ENCODE peak calls at places on chromosomes 6 and 20, in six cellular contexts. A, E, U, M, G and H are unnamed samples.

GRCh38 chr6:26157150-26157837 is 70.1 kb downstream of the HFE start:
- DNase-seq in A (peak; percentile 64), E (peak; percentile 30), U (no peak), M (peak; percentile 50), G (no peak), H (peak; percentile 60)

GRCh38 chr20:44750081-44750805 is 4.6 kb downstream of the KCNK15 start:
- DNase-seq in A (no peak), E (no peak), U (no peak), M (no peak), G (no peak), H (peak; percentile 59)

GRCh38 chr20:6703047-6703446 is 64.4 kb upstream of the BMP2 start:
- DNase-seq in A (no peak), E (no peak), U (no peak), M (no peak), G (no peak), H (no peak)

GRCh38 chr6:51029576-51029975 is 210.9 kb downstream of the TFAP2B start:
- DNase-seq in A (no peak), E (no peak), U (no peak), M (no peak), G (no peak), H (no peak)

GRCh38 chr6:88490865-88491264 is 324.7 kb upstream of the CNR1 start:
- DNase-seq in A (no peak), E (no peak), U (no peak), M (no peak), G (no peak), H (no peak)

GRCh38 chr20:17339000-17339399 is 112.2 kb downstream of the PCSK2 start:
- DNase-seq in A (no peak), E (no peak), U (no peak), M (no peak), G (no peak), H (no peak)

GRCh38 chr20:14337400-14338171 is at the start of gene FLRT3:
- DNase-seq in A (peak; percentile 96), E (peak; percentile 84), U (peak; percentile 93), M (peak; percentile 63), G (peak; percentile 70), H (no peak)

GRCh38 chr20:41391587-41392001 is 25.0 kb upstream of the EMILIN3 start:
- DNase-seq in A (no peak), E (no peak), U (no peak), M (no peak), G (no peak), H (no peak)

GRCh38 chr6:161211380-161212035 is 62.4 kb downstream of the AGPAT4 start:
- DNase-seq in A (no peak), E (no peak), U (no peak), M (no peak), G (no peak), H (no peak)

GRCh38 chr20:52200870-52201269 is 9.3 kb upstream of the ZFP64 start:
- DNase-seq in A (peak; percentile 8), E (no peak), U (no peak), M (no peak), G (no peak), H (no peak)

GRCh38 chr20:48716086-48716485 is 111.7 kb downstream of the PREX1 start:
- DNase-seq in A (no peak), E (no peak), U (no peak), M (no peak), G (no peak), H (no peak)

GRCh38 chr20:54897787-54898186 is 422.4 kb downstream of the DOK5 start:
- DNase-seq in A (no peak), E (no peak), U (no peak), M (no peak), G (no peak), H (no peak)

DNA sequence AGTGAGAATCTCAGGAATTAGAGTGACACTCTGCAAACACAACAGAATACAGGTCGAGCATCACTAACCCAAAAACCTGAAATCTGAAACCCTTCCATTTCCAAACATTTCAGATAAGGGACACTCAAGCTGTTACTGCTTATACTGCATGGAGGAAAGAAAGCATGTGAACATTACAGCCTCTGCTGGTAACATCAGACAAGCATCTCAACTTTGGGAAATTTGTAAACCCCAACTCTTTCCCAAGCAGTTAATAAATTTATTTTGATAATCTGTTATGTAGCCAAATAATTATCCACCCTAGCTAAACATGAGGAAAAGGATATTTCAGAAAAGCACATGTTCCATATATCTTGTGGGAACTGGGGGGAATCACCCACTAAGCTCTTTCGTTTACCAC is 121.0 kb downstream of the MAP7 start:
- DNase-seq in A (no peak), E (no peak), U (no peak), M (peak; percentile 28), G (no peak), H (no peak)
- TF ChIP-seq SMC3 in A (no peak), E (no peak), U (no peak), M (no peak), G (no peak), H (no peak)

DNA sequence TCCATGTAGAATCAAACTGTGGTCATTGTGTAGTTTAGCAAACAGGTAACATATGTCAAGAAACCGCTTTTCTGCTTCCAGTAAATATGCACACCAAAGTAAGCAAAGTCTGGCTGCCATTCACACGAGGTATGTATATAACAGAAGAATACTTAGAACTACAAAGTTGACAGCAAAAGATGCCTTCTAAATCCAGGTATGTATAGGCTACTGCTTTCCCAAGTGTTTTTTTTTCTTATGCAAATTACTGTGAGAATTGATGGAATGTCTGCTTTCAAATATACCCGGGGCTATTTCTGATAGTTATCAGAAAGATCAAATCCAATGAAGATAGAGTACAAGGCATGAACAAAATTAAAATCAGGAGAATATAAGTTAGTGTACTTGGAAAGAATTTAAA is 229.2 kb downstream of the HACE1 start:
- DNase-seq in A (no peak), E (no peak), U (no peak), M (no peak), G (no peak), H (no peak)
- TF ChIP-seq SMC3 in A (no peak), E (no peak), U (no peak), M (no peak), G (no peak), H (no peak)

DNA sequence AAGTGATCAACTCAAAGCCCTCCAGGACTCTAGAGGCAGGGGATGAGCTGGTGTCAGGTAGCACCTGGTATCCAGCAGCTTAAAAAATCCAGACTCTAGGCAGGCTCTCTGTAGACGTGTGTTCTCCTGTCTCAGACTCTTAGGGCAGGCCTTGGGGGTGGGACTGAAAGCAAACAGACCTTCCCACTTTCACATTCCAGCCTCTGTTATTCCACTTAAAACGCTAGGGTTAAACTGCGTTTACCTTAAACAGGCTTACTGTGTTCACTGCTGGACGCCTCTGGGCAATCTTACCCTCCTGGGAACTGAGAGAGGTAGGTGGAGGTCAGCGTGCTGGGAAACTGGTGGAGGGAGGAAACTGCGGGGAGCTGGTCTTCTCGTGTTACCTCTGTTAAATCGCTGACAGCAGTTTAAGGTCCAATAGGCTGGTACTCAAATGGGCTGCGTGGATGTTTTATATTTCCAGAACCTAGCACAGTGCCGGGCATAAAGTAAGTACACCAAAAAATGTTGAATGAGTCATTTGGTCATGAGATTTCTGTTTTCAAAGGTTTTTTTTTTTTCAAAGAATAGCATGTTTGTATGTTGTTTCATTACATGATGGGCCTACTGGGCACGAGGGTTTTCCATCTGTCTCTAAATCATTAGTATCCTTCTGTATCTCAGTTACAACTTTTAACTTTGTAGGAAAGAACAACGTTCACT is at the start of gene GCNT2:
- DNase-seq in A (peak; percentile 23), E (peak; percentile 46), U (peak; percentile 92), M (no peak), G (no peak), H (peak; percentile 66)
- TF ChIP-seq SMC3 in A (no peak), E (no peak), U (no peak), M (no peak), G (no peak), H (no peak)

GRCh38 chr6:32982702-32983492 is 14.5 kb downstream of the BRD2 start:
- DNase-seq in A (no peak), E (no peak), U (no peak), M (no peak), G (no peak), H (peak; percentile 25)
- TF ChIP-seq SMC3 in A (no peak), E (no peak), U (no peak), M (no peak), G (no peak), H (no peak)

GRCh38 chr6:101761124-101761601 is 367.7 kb downstream of the GRIK2 start:
- DNase-seq in A (peak; percentile 79), E (no peak), U (no peak), M (no peak), G (no peak), H (no peak)
- TF ChIP-seq SMC3 in A (no peak), E (no peak), U (no peak), M (no peak), G (no peak), H (no peak)

DNA sequence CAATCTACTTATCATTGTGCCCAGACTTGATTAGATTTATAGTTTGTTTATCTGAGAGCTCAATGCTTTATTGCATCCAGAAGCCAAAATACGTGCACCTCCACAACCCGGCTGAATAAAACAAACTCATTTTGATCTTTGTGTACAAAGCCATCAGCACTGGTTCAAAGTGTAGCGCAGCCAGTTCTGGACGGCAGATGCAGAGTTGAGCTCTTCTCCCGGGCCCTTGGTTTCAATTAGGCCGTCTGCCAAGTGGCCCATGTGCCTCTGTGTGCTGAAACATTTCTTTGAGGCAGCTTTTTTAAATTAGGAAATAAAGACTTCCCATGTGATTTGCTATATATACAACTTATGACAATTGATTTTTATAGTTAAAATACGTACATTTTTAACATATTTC is 96.2 kb upstream of the RSPO3 start:
- DNase-seq in A (no peak), E (no peak), U (peak; percentile 76), M (peak; percentile 37), G (no peak), H (no peak)
- TF ChIP-seq SMC3 in A (no peak), E (no peak), U (no peak), M (no peak), G (no peak), H (no peak)

GRCh38 chr6:117590447-117590846 is 11.9 kb downstream of the GOPC start:
- DNase-seq in A (no peak), E (no peak), U (no peak), M (no peak), G (no peak), H (no peak)

GRCh38 chr6:117595099-117595923 is 7.0 kb downstream of the GOPC start:
- DNase-seq in A (no peak), E (no peak), U (no peak), M (no peak), G (no peak), H (peak; percentile 82)

GRCh38 chr6:117592983-117593759 is 9.1 kb downstream of the GOPC start:
- DNase-seq in A (no peak), E (no peak), U (no peak), M (no peak), G (no peak), H (no peak)

GRCh38 chr6:117585647-117586046 is 16.7 kb downstream of the GOPC start:
- DNase-seq in A (no peak), E (no peak), U (no peak), M (no peak), G (no peak), H (no peak)

GRCh38 chr6:117591405-117591804 is 10.9 kb downstream of the GOPC start:
- DNase-seq in A (peak; percentile 43), E (no peak), U (no peak), M (no peak), G (no peak), H (no peak)
- TF ChIP-seq SMC3 in A (no peak), E (no peak), U (no peak), M (no peak), G (no peak), H (no peak)

DNA sequence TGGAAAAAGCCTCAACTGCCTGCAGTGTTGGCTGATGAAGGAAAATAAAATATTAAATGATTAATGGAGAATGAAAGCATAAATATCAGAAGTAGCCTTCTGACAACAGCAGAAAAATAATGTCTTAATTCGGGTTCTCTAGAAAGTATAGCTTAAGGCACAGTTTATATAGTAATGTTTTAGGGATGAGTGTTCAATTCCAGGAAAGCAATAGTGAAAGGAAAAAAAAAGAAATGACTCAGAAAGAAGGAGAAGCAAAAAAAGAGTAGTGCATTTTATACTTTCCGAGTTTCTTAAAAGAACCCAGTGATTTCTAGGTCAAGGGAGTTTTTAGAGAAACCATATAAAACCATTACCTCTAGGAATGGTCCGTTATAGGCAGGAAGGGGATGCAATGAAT is 137.3 kb downstream of the HTR1B start:
- DNase-seq in A (peak; percentile 47), E (no peak), U (no peak), M (no peak), G (no peak), H (no peak)
- TF ChIP-seq SMC3 in A (no peak), E (no peak), U (no peak), M (no peak), G (no peak), H (no peak)